ENCODE peak calls at places on chromosome 9, in nine cellular contexts. O is mucosa of descending colon, W is ascending aorta, T is stomach, A is prostate gland, F is cardiac muscle cell, H is ovary, B is fibroblast of lung, U is BJ. N is an unnamed sample.

GRCh38 chr9:3880851-3881250 is 355.1 kb upstream of the RFX3 start:
- DNase-seq in F (no peak), A (no peak), H (no peak), O (no peak), U (peak), T (no peak), B (peak), W (no peak), N (peak)

GRCh38 chr9:98708933-98709911 is at the start of gene GABBR2:
- DNase-seq in O (no peak), H (no peak), W (no peak), T (no peak), F (peak), U (no peak), B (peak), A (no peak), N (no peak)

GRCh38 chr9:90180374-90180773 is 462.2 kb downstream of the DIRAS2 start:
- DNase-seq in A (no peak), U (no peak), H (no peak), T (no peak), F (no peak), O (no peak), B (no peak), W (no peak), N (no peak)

GRCh38 chr9:125990186-125990792 is 243.1 kb downstream of the PBX3 start:
- DNase-seq in U (no peak), B (no peak), T (no peak), A (no peak), W (no peak), O (no peak), H (no peak), F (no peak), N (no peak)

GRCh38 chr9:108696156-108696555 is 159.6 kb downstream of the ACTL7B start:
- DNase-seq in W (no peak), F (no peak), T (no peak), H (no peak), A (no peak), O (no peak), B (no peak), U (no peak), N (no peak)

GRCh38 chr9:33524431-33524947 is 438 bp downstream of the ANKRD18B start:
- DNase-seq in H (no peak), B (no peak), O (no peak), F (peak), U (no peak), T (no peak), W (no peak), A (peak), N (peak)

GRCh38 chr9:128911529-128912035 is 9.2 kb upstream of the PHYHD1 start:
- DNase-seq in F (peak), W (peak), A (no peak), H (no peak), O (peak), T (no peak), B (peak), U (peak), N (peak)

GRCh38 chr9:107090218-107090617 is 192.9 kb upstream of the RAD23B start:
- DNase-seq in B (no peak), O (no peak), U (no peak), F (no peak), W (no peak), A (no peak), T (no peak), H (no peak), N (no peak)

GRCh38 chr9:108933641-108934322 is at the start of gene ELP1:
- DNase-seq in A (peak), U (peak), T (peak), W (peak), B (peak), O (peak), F (peak), H (peak), N (peak)

GRCh38 chr9:125987420-125987819 is 240.2 kb downstream of the PBX3 start:
- DNase-seq in F (no peak), W (no peak), O (no peak), A (no peak), H (peak), U (no peak), B (no peak), T (no peak), N (no peak)

GRCh38 chr9:136257381-136258298 is 12.0 kb upstream of the QSOX2 start:
- DNase-seq in A (no peak), B (no peak), T (no peak), W (no peak), H (no peak), F (no peak), U (no peak), O (no peak), N (no peak)

GRCh38 chr9:112820886-112821285 is 69.8 kb downstream of the SLC46A2 start:
- DNase-seq in T (no peak), A (no peak), B (peak), O (no peak), F (no peak), H (no peak), W (no peak), U (peak), N (peak)

GRCh38 chr9:19785230-19785629 is 3.6 kb downstream of the SLC24A2 start:
- DNase-seq in A (no peak), W (no peak), F (no peak), O (no peak), H (no peak), T (no peak), B (no peak), U (no peak), N (no peak)

GRCh38 chr9:110129460-110129859 is 78.5 kb downstream of the C9orf152 start:
- DNase-seq in T (no peak), H (no peak), F (no peak), U (no peak), O (no peak), W (no peak), A (no peak), B (no peak), N (no peak)

GRCh38 chr9:133945314-133945975 is 46.7 kb downstream of the VAV2 start:
- DNase-seq in U (no peak), W (no peak), F (no peak), H (peak), O (no peak), T (no peak), B (no peak), A (no peak), N (no peak)

GRCh38 chr9:131608469-131609115 is 63.3 kb downstream of the PRRT1B start:
- DNase-seq in U (peak), B (peak), O (peak), F (peak), W (peak), T (peak), A (peak), H (peak), N (peak)

GRCh38 chr9:6171667-6172066 is 43.9 kb upstream of the IL33 start:
- DNase-seq in F (no peak), O (no peak), H (no peak), A (no peak), T (no peak), B (no peak), W (no peak), U (no peak), N (no peak)
- H3K4me3 ChIP-seq in F (no peak), O (no peak), H (no peak), A (no peak), T (no peak), B (no peak), W (no peak), U (no peak), N (no peak)

GRCh38 chr9:77449177-77450092 is 198.7 kb downstream of the GNA14 start:
- DNase-seq in O (no peak), H (no peak), T (no peak), F (no peak), U (no peak), A (no peak), W (no peak), B (peak), N (peak)
- TF ChIP-seq CTCF in O (no peak), H (no peak), T (no peak), F (peak), U (peak), A (no peak), W (no peak), B (no peak), N (no peak)

DNA sequence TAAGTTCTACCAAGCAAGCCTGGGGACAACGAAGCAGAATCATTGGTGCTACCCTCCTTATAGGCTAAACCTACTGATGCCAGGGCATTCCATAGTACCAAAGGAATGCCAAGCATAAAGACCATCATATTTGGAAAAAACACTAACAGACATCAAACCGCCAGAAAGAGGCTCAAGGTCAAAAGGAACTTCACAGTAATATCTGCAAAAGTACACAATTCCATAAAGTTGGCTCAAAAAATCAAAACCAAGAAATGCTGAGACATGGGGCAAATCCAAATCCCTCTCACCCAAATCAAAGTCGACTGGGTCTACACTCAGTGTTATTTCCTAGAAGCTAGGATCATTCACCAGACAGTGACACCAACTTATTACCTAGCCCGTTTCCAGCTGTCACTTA is 3.4 kb downstream of the VCP start:
- DNase-seq in F (no peak), A (no peak), U (no peak), H (no peak), W (no peak), T (no peak), B (no peak), O (no peak), N (no peak)
- H3K4me3 ChIP-seq in F (no peak), A (no peak), U (no peak), H (no peak), W (no peak), T (no peak), B (peak), O (no peak), N (no peak)

GRCh38 chr9:35726876-35727438 is 5.0 kb downstream of the TLN1 start:
- DNase-seq in H (no peak), U (no peak), F (peak), O (no peak), B (peak), T (no peak), A (no peak), W (peak), N (peak)
- TF ChIP-seq CTCF in H (no peak), U (peak), F (peak), O (no peak), B (peak), T (no peak), A (no peak), W (no peak), N (peak)

GRCh38 chr9:69176446-69177135 is 2.5 kb downstream of the TJP2 start:
- DNase-seq in W (no peak), F (no peak), O (no peak), B (no peak), U (no peak), H (no peak), A (no peak), T (no peak), N (peak)
- H3K4me3 ChIP-seq in W (no peak), F (no peak), O (no peak), B (no peak), U (no peak), H (no peak), A (no peak), T (no peak), N (no peak)

GRCh38 chr9:26946753-26947727 is at the start of gene PLAA:
- DNase-seq in A (peak), H (peak), T (peak), W (peak), U (peak), O (peak), B (peak), F (peak), N (peak)
- TF ChIP-seq CTCF in A (no peak), H (no peak), T (no peak), W (no peak), U (no peak), O (no peak), B (no peak), F (no peak), N (no peak)

N was measured in cardiac fibroblast.